ENCODE peak calls at places on chromosomes 12 and 14, in eight cellular contexts. F, U, T, Z, K, C, D and W are unnamed samples.

GRCh38 chr14:105197274-105197673 is 16.2 kb upstream of the NUDT14 start:
- DNase-seq in C (no peak), T (no peak), U (peak; percentile 82), K (no peak), Z (no peak), D (peak; percentile 73), F (peak; percentile 28), W (no peak)

GRCh38 chr14:57362356-57362755 is 28.0 kb upstream of the NAA30 start:
- DNase-seq in U (no peak), Z (no peak), K (no peak), D (no peak), F (no peak), T (peak; percentile 5), C (peak; percentile 41), W (no peak)

GRCh38 chr14:23910081-23910875 is 43.3 kb upstream of the DHRS4 start:
- DNase-seq in U (peak; percentile 78), Z (no peak), T (peak; percentile 48), D (peak; percentile 69), K (no peak), C (no peak), F (peak; percentile 72), W (no peak)

GRCh38 chr12:41967668-41968649 is 176.7 kb downstream of the GXYLT1 start:
- DNase-seq in U (no peak), Z (no peak), D (peak; percentile 93), T (peak; percentile 46), K (no peak), C (peak; percentile 85), F (peak; percentile 8), W (no peak)

GRCh38 chr12:452667-453210 is 7.0 kb upstream of the B4GALNT3 start:
- DNase-seq in T (no peak), K (no peak), D (no peak), F (no peak), C (no peak), Z (peak; percentile 54), U (peak; percentile 17), W (no peak)

GRCh38 chr12:132766380-132767085 is 4.9 kb upstream of the ANKLE2 start:
- DNase-seq in C (no peak), U (peak; percentile 37), D (no peak), F (no peak), Z (no peak), T (peak; percentile 8), K (no peak), W (no peak)

GRCh38 chr14:92459479-92460421 is 53.8 kb upstream of the RIN3 start:
- DNase-seq in Z (no peak), U (no peak), F (no peak), D (no peak), K (no peak), T (no peak), C (no peak), W (no peak)

GRCh38 chr12:131223791-131224567 is 270.3 kb downstream of the ADGRD1 start:
- DNase-seq in Z (no peak), C (no peak), F (no peak), U (no peak), K (no peak), D (no peak), T (no peak), W (no peak)

GRCh38 chr12:100862600-100863149 is 68.1 kb downstream of the ANO4 start:
- DNase-seq in F (no peak), K (no peak), C (no peak), U (no peak), D (no peak), Z (no peak), T (no peak), W (no peak)

GRCh38 chr12:55847033-55847432 is 4.3 kb upstream of the MMP19 start:
- DNase-seq in Z (no peak), T (peak; percentile 84), K (no peak), D (no peak), U (peak; percentile 91), C (no peak), F (peak; percentile 39), W (peak; percentile 82)

GRCh38 chr12:55847603-55848329 is 5.0 kb upstream of the MMP19 start:
- DNase-seq in C (peak; percentile 78), Z (no peak), F (peak; percentile 87), T (peak; percentile 99), D (no peak), U (peak; percentile 99), K (no peak), W (peak; percentile 96)

GRCh38 chr12:55852740-55853139 is 10.0 kb upstream of the MMP19 start:
- DNase-seq in F (no peak), T (no peak), K (no peak), C (no peak), U (no peak), Z (no peak), D (no peak), W (no peak)

GRCh38 chr12:55849616-55850015 is 6.9 kb upstream of the MMP19 start:
- DNase-seq in T (no peak), C (no peak), F (no peak), U (peak; percentile 29), K (no peak), Z (no peak), D (no peak), W (peak; percentile 64)

GRCh38 chr12:55850893-55851292 is 8.2 kb upstream of the MMP19 start:
- DNase-seq in U (peak; percentile 72), F (no peak), Z (no peak), D (peak; percentile 36), K (no peak), C (no peak), T (peak; percentile 34), W (peak; percentile 28)
- H3K4me3 ChIP-seq in U (no peak overlapping the region), F (no peak overlapping the region), Z (no peak overlapping the region), D (no peak overlapping the region), K (no peak overlapping the region), C (no peak overlapping the region), T (no peak overlapping the region), W (no peak overlapping the region)

DNA sequence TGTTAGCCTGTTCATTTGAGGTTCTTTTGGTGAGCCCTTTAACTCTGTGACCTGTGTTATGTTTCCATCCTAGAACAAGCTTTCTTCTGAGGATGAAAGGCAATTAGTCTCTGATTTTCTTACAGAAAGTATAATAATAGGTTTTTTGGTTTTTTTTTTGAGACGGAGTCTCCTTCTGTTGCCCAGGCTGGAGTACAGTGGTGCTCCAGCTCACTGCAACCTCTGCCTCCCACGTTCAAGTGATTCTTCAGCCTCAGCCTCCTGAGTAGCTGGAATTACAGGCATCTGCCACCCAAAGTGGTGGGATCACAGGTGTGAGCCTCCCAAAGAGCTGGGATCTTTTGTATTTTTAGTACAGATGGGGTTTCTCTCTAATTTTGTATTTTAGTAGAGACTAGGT is 52.7 kb upstream of the SYNE2 start:
- DNase-seq in C (no peak), U (no peak), D (no peak), T (no peak), F (no peak), Z (no peak), K (no peak), W (no peak)
- H3K4me3 ChIP-seq in C (no peak overlapping the region), U (peak overlapping the region; percentile 76), D (no peak overlapping the region), T (no peak overlapping the region), F (no peak overlapping the region), Z (no peak overlapping the region), K (no peak overlapping the region), W (peak overlapping the region; percentile 14)

GRCh38 chr12:96378319-96378718 is 21.9 kb downstream of the CDK17 start:
- DNase-seq in U (no peak), D (no peak), T (no peak), F (no peak), Z (no peak), K (no peak), C (no peak), W (no peak)

GRCh38 chr12:96371787-96372699 is 28.2 kb downstream of the CDK17 start:
- DNase-seq in C (no peak), K (no peak), U (peak; percentile 29), D (peak; percentile 11), T (no peak), F (no peak), Z (no peak), W (no peak)

GRCh38 chr12:96376865-96377264 is 23.4 kb downstream of the CDK17 start:
- DNase-seq in Z (no peak), C (no peak), K (no peak), U (no peak), D (no peak), F (no peak), T (no peak), W (no peak)

GRCh38 chr12:96375173-96375572 is 25.1 kb downstream of the CDK17 start:
- DNase-seq in D (no peak), K (no peak), Z (no peak), T (no peak), U (no peak), C (no peak), F (no peak), W (no peak)

DNA sequence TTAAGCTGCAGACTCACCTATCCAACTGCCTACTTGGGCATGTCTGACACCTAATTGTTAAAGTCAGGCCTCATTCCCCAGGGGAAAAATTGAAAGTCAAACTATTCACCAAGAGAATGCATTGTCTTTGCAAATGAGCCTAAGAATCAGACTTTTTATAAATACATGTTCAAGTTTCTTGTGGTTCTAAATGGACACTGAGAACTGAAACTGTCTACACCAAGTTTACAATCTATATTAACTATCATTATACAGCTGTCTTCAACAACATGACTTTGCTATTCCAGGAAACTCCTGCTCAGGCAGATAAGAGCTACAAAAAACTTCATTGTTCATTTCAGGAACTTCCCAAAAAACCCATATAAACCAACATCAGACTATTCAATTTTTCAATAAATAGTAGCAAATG is 24.4 kb downstream of the CDK17 start:
- DNase-seq in T (no peak), U (no peak), Z (no peak), D (no peak), C (no peak), K (no peak), F (no peak), W (no peak)
- H3K4me3 ChIP-seq in T (no peak overlapping the region), U (no peak overlapping the region), Z (no peak overlapping the region), D (no peak overlapping the region), C (no peak overlapping the region), K (no peak overlapping the region), F (no peak overlapping the region), W (no peak overlapping the region)

GRCh38 chr12:99769581-99769980 is 122.0 kb downstream of the GARIN6 start:
- DNase-seq in T (no peak), C (no peak), D (peak; percentile 47), K (no peak), Z (no peak), F (no peak), U (no peak), W (no peak)

GRCh38 chr12:99768758-99769157 is 121.2 kb downstream of the GARIN6 start:
- DNase-seq in C (no peak), T (no peak), F (no peak), K (no peak), U (no peak), D (no peak), Z (no peak), W (no peak)

GRCh38 chr12:99771659-99772058 is 124.1 kb downstream of the GARIN6 start:
- DNase-seq in Z (no peak), C (no peak), D (no peak), K (no peak), F (no peak), T (no peak), U (no peak), W (no peak)

GRCh38 chr12:99767809-99768208 is 120.3 kb downstream of the GARIN6 start:
- DNase-seq in F (peak; percentile 33), K (no peak), D (no peak), T (peak; percentile 36), Z (no peak), U (peak; percentile 56), C (no peak), W (no peak)

DNA sequence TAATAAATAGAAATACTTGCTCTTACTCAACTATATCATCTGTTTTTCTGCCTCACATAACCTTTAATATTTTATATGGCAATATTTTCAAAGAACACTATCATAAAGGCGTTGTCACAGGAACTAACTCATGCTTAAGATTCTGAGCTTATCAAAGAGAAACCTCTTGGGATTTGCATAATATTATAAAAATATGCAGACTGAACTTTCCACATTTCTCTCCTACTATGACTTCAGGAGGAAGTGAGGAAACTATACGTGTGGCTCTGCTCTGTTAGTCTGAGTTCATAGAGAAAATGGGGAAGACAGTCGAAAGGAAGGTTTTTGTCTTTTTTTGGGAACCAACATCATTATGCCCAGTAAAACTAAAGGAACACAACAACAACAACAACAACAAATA is 124.7 kb downstream of the GARIN6 start:
- DNase-seq in T (no peak), D (no peak), U (no peak), K (no peak), F (no peak), C (no peak), Z (no peak), W (no peak)
- H3K4me3 ChIP-seq in T (no peak overlapping the region), D (no peak overlapping the region), U (no peak overlapping the region), K (no peak overlapping the region), F (no peak overlapping the region), C (no peak overlapping the region), Z (no peak overlapping the region), W (no peak overlapping the region)